ENCODE peak calls at places on chromosomes 4 and X, in four cellular contexts. N is natural killer cell treated with Interleukin-12 subunit alpha and Interleukin-12 subunit beta and Interleukin-15 and Interleukin-18, amount 100 ng/mL, for 72 hours; J is activated naive CD8-positive, alpha-beta T cell treated with anti-CD3 and anti-CD28 coated beads, Interleukin-2, amount 10 ng/mL, durations not matched to agents 7 days and 5 days; V is stimulated activated naive B cell treated with anti-CD40 and anti-IgM and Interleukin-4, amounts not matched to agents 10 μg/mL and 1 μg/mL and 100 μg/mL, for 72 hours. U is an unnamed sample.
A peak's percentile ranks its signal among the peaks of the same experiment; 100 is the strongest.

GRCh38 chr4:80042821-80043220 is 30.2 kb downstream of the ANTXR2 start:
- ATAC-seq in N (no peak), J (no peak), V (no peak), U (no peak)

GRCh38 chrX:39017716-39018115 is 216.5 kb downstream of the MID1IP1 start:
- ATAC-seq in N (no peak), J (no peak), V (no peak), U (no peak)

GRCh38 chr4:125702406-125702805 is 387.7 kb downstream of the FAT4 start:
- ATAC-seq in N (no peak), J (no peak), V (no peak), U (no peak)

GRCh38 chrX:108071578-108071977 is 19.8 kb downstream of the PSMD10 start:
- ATAC-seq in N (no peak), J (no peak), V (no peak), U (no peak)

GRCh38 chrX:105552395-105552794 is 269.9 kb upstream of the NRK start:
- ATAC-seq in N (no peak), J (no peak), V (no peak), U (no peak)

GRCh38 chrX:146481735-146482134 is 327.8 kb upstream of the CXorf51B start:
- ATAC-seq in N (no peak), J (no peak), V (no peak), U (no peak)

GRCh38 chrX:10052906-10053625 is 85.9 kb downstream of the CLDN34 start:
- ATAC-seq in N (no peak), J (no peak), V (peak; percentile 64), U (peak; percentile 66)

GRCh38 chr4:76987153-76987562 is 37.6 kb downstream of the SEPTIN11 start:
- ATAC-seq in N (no peak), J (no peak), V (no peak), U (no peak)

GRCh38 chrX:43849173-43849572 is 33.1 kb downstream of the MAOB start:
- ATAC-seq in N (no peak), J (no peak), V (no peak), U (no peak)

GRCh38 chrX:123833387-123833786 is 26.5 kb upstream of the XIAP start:
- ATAC-seq in N (peak; percentile 64), J (peak; percentile 93), V (peak; percentile 64), U (peak; percentile 85)

GRCh38 chr4:138297743-138298405 is 55.7 kb upstream of the SLC7A11 start:
- ATAC-seq in N (no peak), J (no peak), V (no peak), U (no peak)